ENCODE peak calls at places on chromosomes 3 and 15, in nine cellular contexts. O, N, H, W, Q, B, U, Y and Z are unnamed samples.

GRCh38 chr15:34987623-34987981 is 485 bp downstream of the ZNF770 start:
- DNase-seq in B (no peak), O (no peak), Y (no peak), H (no peak), N (peak; percentile 16), Q (no peak), W (no peak), U (no peak), Z (no peak)

GRCh38 chr3:99023590-99024192 is 122.2 kb upstream of the DCBLD2 start:
- DNase-seq in Q (peak; percentile 57), H (peak; percentile 38), O (no peak), Y (no peak), W (peak; percentile 73), U (peak; percentile 70), N (no peak), B (peak; percentile 34), Z (no peak)

GRCh38 chr3:39180183-39180545 is 12.2 kb downstream of the XIRP1 start:
- DNase-seq in B (no peak), O (no peak), N (no peak), U (no peak), H (no peak), Y (no peak), Q (no peak), W (no peak), Z (no peak)

GRCh38 chr15:51706347-51706746 is 25.0 kb downstream of the SCG3 start:
- DNase-seq in Y (no peak), O (peak; percentile 29), Q (no peak), B (no peak), W (no peak), U (no peak), H (no peak), N (no peak), Z (no peak)

GRCh38 chr3:99429501-99429900 is 208.9 kb upstream of the COL8A1 start:
- DNase-seq in W (no peak), H (no peak), B (no peak), Q (no peak), Y (no peak), O (no peak), U (peak; percentile 23), N (no peak), Z (no peak)

GRCh38 chr3:21620511-21621395 is 130.3 kb downstream of the ZNF385D start:
- DNase-seq in Y (no peak), H (no peak), N (no peak), O (no peak), Q (no peak), W (peak; percentile 20), U (no peak), B (peak; percentile 7), Z (no peak)

GRCh38 chr3:124928333-124929202 is 6.0 kb downstream of the MUC13 start:
- DNase-seq in N (peak; percentile 25), U (peak; percentile 82), O (peak; percentile 52), Q (peak; percentile 81), W (peak; percentile 79), H (peak; percentile 75), Y (peak; percentile 65), B (peak; percentile 45), Z (peak; percentile 31)

GRCh38 chr15:70856884-70857546 is 3.1 kb upstream of the LARP6 start:
- DNase-seq in B (peak; percentile 82), Y (no peak), H (no peak), W (peak; percentile 94), U (peak; percentile 100), O (peak; percentile 79), N (no peak), Q (no peak), Z (peak; percentile 51)

GRCh38 chr3:176951586-176952292 is 245.5 kb downstream of the TBL1XR1 start:
- DNase-seq in Q (no peak), B (no peak), W (no peak), H (no peak), O (no peak), U (no peak), Y (no peak), N (no peak), Z (no peak)

GRCh38 chr15:96334017-96334704 is 3.7 kb downstream of the NR2F2 start:
- DNase-seq in O (peak; percentile 17), B (no peak), N (no peak), W (peak; percentile 17), Q (peak; percentile 46), H (peak; percentile 40), Y (peak; percentile 62), U (no peak), Z (no peak)

GRCh38 chr3:194888916-194889315 is 203.2 kb downstream of the FAM43A start:
- DNase-seq in U (no peak), O (no peak), B (no peak), Q (no peak), H (no peak), W (no peak), N (no peak), Y (no peak), Z (no peak)

GRCh38 chr3:196611761-196612483 is 27.6 kb upstream of the NRROS start:
- DNase-seq in Q (no peak), H (no peak), N (no peak), Y (no peak), U (no peak), W (no peak), B (no peak), O (no peak), Z (peak; percentile 28)

GRCh38 chr15:63277893-63278505 is 594 bp downstream of the APH1B start:
- DNase-seq in U (no peak), N (no peak), Y (no peak), W (peak; percentile 26), B (peak; percentile 27), H (peak; percentile 5), Q (peak; percentile 64), O (peak; percentile 21), Z (no peak)

GRCh38 chr3:125582707-125583106 is 12.6 kb downstream of the OSBPL11 start:
- DNase-seq in W (peak; percentile 17), B (no peak), O (no peak), Y (no peak), Q (peak; percentile 21), H (no peak), N (no peak), U (peak; percentile 27), Z (no peak)

GRCh38 chr3:52220380-52221026 is 4.9 kb downstream of the TLR9 start:
- DNase-seq in N (peak; percentile 69), B (peak; percentile 53), H (peak; percentile 89), O (peak; percentile 90), U (peak; percentile 72), Q (peak; percentile 90), W (peak; percentile 93), Y (peak; percentile 92), Z (peak; percentile 87)

GRCh38 chr3:102712896-102713295 is 278.1 kb downstream of the ZPLD1 start:
- DNase-seq in Q (no peak), Y (no peak), H (no peak), B (no peak), W (no peak), N (no peak), O (no peak), U (no peak), Z (no peak)

GRCh38 chr3:144128117-144128892 is 156.7 kb downstream of the DIPK2A start:
- DNase-seq in U (no peak), O (no peak), Q (peak; percentile 8), W (no peak), N (no peak), Y (no peak), B (no peak), H (peak; percentile 60), Z (no peak)

GRCh38 chr15:37134699-37135131 is 34.4 kb upstream of the MEIS2 start:
- DNase-seq in O (no peak), N (no peak), W (peak; percentile 67), H (peak; percentile 49), Q (peak; percentile 69), U (peak; percentile 63), Y (no peak), B (peak; percentile 10), Z (no peak)

GRCh38 chr15:31526916-31527690 is 200.5 kb downstream of the KLF13 start:
- DNase-seq in B (no peak), H (no peak), O (no peak), W (no peak), N (no peak), Q (peak; percentile 28), U (no peak), Y (no peak), Z (no peak)

GRCh38 chr3:63642488-63642887 is 10.0 kb upstream of the SNTN start:
- DNase-seq in Y (no peak), N (no peak), B (no peak), W (no peak), U (no peak), O (no peak), H (no peak), Q (no peak), Z (no peak)

GRCh38 chr3:138458774-138459499 is 24.5 kb downstream of the ESYT3 start:
- DNase-seq in Y (peak; percentile 40), W (no peak), N (no peak), O (no peak), B (no peak), H (no peak), Q (no peak), U (no peak), Z (no peak)

GRCh38 chr3:105829879-105830622 is 38.8 kb downstream of the CBLB start:
- DNase-seq in U (peak; percentile 44), Y (no peak), Q (no peak), H (no peak), N (no peak), W (peak; percentile 64), O (no peak), B (peak; percentile 53), Z (no peak)
- H3K4me3 ChIP-seq in U (no peak overlapping the region), Y (no peak overlapping the region), Q (no peak overlapping the region), H (no peak overlapping the region), N (no peak overlapping the region), W (no peak overlapping the region), O (no peak overlapping the region), B (no peak overlapping the region), Z (no peak overlapping the region)

GRCh38 chr15:66709884-66710283 is 7.8 kb downstream of the SMAD6 start:
- DNase-seq in H (no peak), O (no peak), N (no peak), U (no peak), Q (no peak), Y (no peak), B (no peak), W (no peak), Z (no peak)
- H3K27ac ChIP-seq in H (no peak overlapping the region), O (no peak overlapping the region), N (no peak overlapping the region), U (no peak overlapping the region), Q (no peak overlapping the region), Y (no peak overlapping the region), B (no peak overlapping the region), W (no peak overlapping the region), Z (no peak overlapping the region)

DNA sequence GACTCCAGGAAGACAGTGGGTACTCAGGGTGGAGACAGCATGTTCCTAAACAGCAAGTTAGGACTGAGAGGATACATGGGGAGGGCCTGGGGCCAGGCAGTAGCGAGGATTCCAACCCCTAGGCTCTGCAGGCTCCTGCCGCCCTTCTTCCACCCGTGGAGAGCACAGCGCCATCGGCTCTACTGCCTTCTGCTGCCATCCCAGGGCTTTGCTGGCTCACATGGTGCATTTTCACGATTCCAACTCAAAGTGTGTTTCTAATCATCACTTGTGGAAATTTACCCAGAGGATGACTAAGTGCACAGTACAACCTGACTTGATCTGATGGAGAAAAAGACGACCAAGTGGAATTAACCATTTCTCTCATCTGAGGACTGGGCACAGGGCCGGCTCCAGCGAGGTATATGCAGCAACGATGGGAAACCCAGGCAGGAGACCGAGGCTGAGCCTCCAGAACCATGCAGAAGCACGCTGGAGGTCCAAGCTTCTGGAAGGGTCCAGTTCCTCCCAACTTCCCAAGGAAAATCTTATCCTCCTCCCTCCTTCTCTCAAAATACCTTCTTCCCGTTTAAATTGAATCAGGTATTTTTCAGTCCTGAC is 104.6 kb downstream of the LRIG1 start:
- DNase-seq in N (no peak), U (no peak), H (no peak), Q (no peak), Y (no peak), B (no peak), W (no peak), O (no peak), Z (no peak)
- H3K4me1 ChIP-seq in N (peaks cover 19% of the 10 kb centered on the region), U (peaks cover 11% of the 10 kb centered on the region), H (peaks cover 7% of the 10 kb centered on the region), Q (peaks cover under 1% of the 10 kb centered on the region), Y (peaks cover 40% of the 10 kb centered on the region), B (no peaks in the 10 kb centered on the region), W (no peaks in the 10 kb centered on the region), O (peaks cover 10% of the 10 kb centered on the region), Z (peaks cover 5% of the 10 kb centered on the region)

GRCh38 chr3:112779558-112780480 is 66.8 kb downstream of the CD200R1L start:
- DNase-seq in O (no peak), W (no peak), U (no peak), Y (no peak), B (no peak), Q (no peak), H (no peak), N (no peak), Z (no peak)
- H3K4me3 ChIP-seq in O (no peak overlapping the region), W (no peak overlapping the region), U (no peak overlapping the region), Y (no peak overlapping the region), B (no peak overlapping the region), Q (no peak overlapping the region), H (no peak overlapping the region), N (no peak overlapping the region), Z (no peak overlapping the region)